ENCODE peak calls at places on chromosomes 7 and 10, in five cellular contexts. J is pancreas, H is GM23248, N is lower lobe of right lung, L is cardiac muscle cell. S is an unnamed sample.
A peak's percentile ranks its signal among the peaks of the same experiment; 100 is the strongest.

GRCh38 chr10:77881636-77882035 is 44.9 kb downstream of the DLG5 start:
- DNase-seq in H (no peak), N (no peak), J (no peak), L (no peak), S (no peak)

GRCh38 chr7:6578114-6579084 is 1.1 kb downstream of the ZDHHC4 start:
- DNase-seq in J (no peak), H (peak; percentile 35), N (no peak), L (peak; percentile 24), S (no peak)

GRCh38 chr7:11818281-11818680 is 13.7 kb downstream of the THSD7A start:
- DNase-seq in J (no peak), N (no peak), H (no peak), L (no peak), S (no peak)

GRCh38 chr10:97498076-97498840 is at the start of gene MMS19:
- DNase-seq in N (peak; percentile 100), L (peak; percentile 99), J (peak; percentile 100), H (peak; percentile 100), S (peak; percentile 99)

GRCh38 chr7:99102809-99103690 is 40.9 kb downstream of the SMURF1 start:
- DNase-seq in N (no peak), H (peak; percentile 89), J (no peak), L (no peak), S (no peak)

GRCh38 chr7:31051598-31052503 is at the start of gene ADCYAP1R1:
- DNase-seq in H (no peak), N (no peak), J (no peak), L (no peak), S (peak; percentile 53)

GRCh38 chr7:46568420-46569116 is 647.5 kb upstream of the IGFBP3 start:
- DNase-seq in L (no peak), J (no peak), N (no peak), H (no peak), S (no peak)

GRCh38 chr7:133364959-133365680 is 112.2 kb downstream of the EXOC4 start:
- DNase-seq in L (peak; percentile 67), H (peak; percentile 38), J (no peak), N (no peak), S (no peak)

GRCh38 chr10:60358282-60358681 is 31.4 kb downstream of the ANK3 start:
- DNase-seq in H (no peak), J (no peak), L (no peak), N (no peak), S (no peak)

GRCh38 chr7:13800694-13801448 is 188.6 kb downstream of the ETV1 start:
- DNase-seq in J (no peak), H (peak; percentile 93), N (no peak), L (peak; percentile 74), S (no peak)

GRCh38 chr10:50613150-50613549 is 10.6 kb downstream of the SGMS1 start:
- DNase-seq in J (no peak), H (no peak), N (no peak), L (no peak), S (no peak)

GRCh38 chr10:22911889-22912762 is 15.7 kb upstream of the ARMC3 start:
- DNase-seq in J (no peak), H (no peak), L (peak; percentile 91), N (no peak), S (no peak)

GRCh38 chr10:42781893-42782445 is 626 bp upstream of the BMS1 start:
- DNase-seq in J (no peak), N (no peak), L (peak; percentile 23), H (peak; percentile 28), S (no peak)

GRCh38 chr10:99579971-99580370 is 40.3 kb downstream of the SLC25A28 start:
- DNase-seq in N (no peak), L (no peak), J (no peak), H (no peak), S (no peak)

GRCh38 chr10:5466451-5466996 is 32.8 kb downstream of the CALML5 start:
- DNase-seq in H (peak; percentile 61), J (no peak), N (peak; percentile 80), L (peak; percentile 87), S (no peak)

GRCh38 chr7:143367972-143368371 is 5.5 kb upstream of the FAM131B start:
- DNase-seq in L (no peak), H (peak; percentile 45), J (no peak), N (no peak), S (no peak)

GRCh38 chr10:29160110-29160669 is 128.7 kb upstream of the LYZL1 start:
- DNase-seq in J (no peak), H (peak; percentile 90), L (peak; percentile 67), N (no peak), S (no peak)

GRCh38 chr7:39720586-39720985 is 97.2 kb downstream of the RALA start:
- DNase-seq in H (no peak), L (no peak), N (no peak), J (no peak), S (no peak)

GRCh38 chr7:134130124-134130523 is 3.0 kb downstream of the LRGUK start:
- DNase-seq in L (no peak), N (no peak), J (no peak), H (no peak), S (no peak)

GRCh38 chr10:58827381-58827780 is 314.7 kb downstream of the BICC1 start:
- DNase-seq in J (no peak), H (peak; percentile 48), L (no peak), N (no peak), S (no peak)

GRCh38 chr7:8605227-8605626 is 171.8 kb downstream of the NXPH1 start:
- DNase-seq in N (no peak), J (no peak), L (no peak), H (no peak), S (no peak)

GRCh38 chr7:128890306-128891109 is 20.0 kb downstream of the KCP start:
- DNase-seq in N (no peak), L (peak; percentile 20), J (no peak), H (no peak), S (no peak)

GRCh38 chr7:157875230-157876179 is 538.7 kb downstream of the DNAJB6 start:
- DNase-seq in L (no peak), H (peak; percentile 3), J (no peak), N (no peak), S (no peak)

GRCh38 chr10:22442063-22442462 is 96.8 kb downstream of the SPAG6 start:
- DNase-seq in H (no peak), N (no peak), J (no peak), L (no peak), S (no peak)

GRCh38 chr10:119242191-119242590 is 34.8 kb downstream of the GRK5 start:
- DNase-seq in N (no peak), L (no peak), H (no peak), J (no peak), S (no peak)

GRCh38 chr7:22647451-22648257 is 79.3 kb upstream of the IL6 start:
- DNase-seq in J (no peak), N (no peak), H (peak; percentile 82), L (peak; percentile 98), S (no peak)

GRCh38 chr7:29734246-29734731 is 72.0 kb upstream of the WIPF3 start:
- DNase-seq in J (no peak), H (no peak), N (no peak), L (no peak), S (no peak)

GRCh38 chr10:125083576-125083920 is 76.8 kb downstream of the CTBP2 start:
- DNase-seq in N (no peak), H (peak; percentile 70), L (peak; percentile 38), J (peak; percentile 42), S (no peak)

GRCh38 chr10:123301077-123301875 is 147.1 kb downstream of the BUB3 start:
- DNase-seq in H (peak; percentile 69), L (peak; percentile 66), N (no peak), J (no peak), S (peak; percentile 5)

GRCh38 chr10:44278669-44279337 is 106.1 kb downstream of the CXCL12 start:
- DNase-seq in H (peak; percentile 72), N (no peak), L (no peak), J (no peak), S (no peak)

GRCh38 chr7:87152897-87153641 is 816 bp downstream of the DMTF1 start:
- DNase-seq in L (peak; percentile 38), J (peak; percentile 63), H (peak; percentile 67), N (peak; percentile 50), S (no peak)

GRCh38 chr7:87155788-87156187 is 3.5 kb downstream of the DMTF1 start:
- DNase-seq in N (no peak), J (no peak), L (no peak), H (peak; percentile 11), S (no peak)

GRCh38 chr7:87152112-87152896 is at the start of gene DMTF1:
- DNase-seq in L (peak; percentile 97), H (peak; percentile 99), N (peak; percentile 97), J (peak; percentile 94), S (peak; percentile 95)

GRCh38 chr7:87154569-87154968 is 2.3 kb downstream of the DMTF1 start:
- DNase-seq in J (no peak), N (no peak), L (no peak), H (peak; percentile 7), S (no peak)

DNA sequence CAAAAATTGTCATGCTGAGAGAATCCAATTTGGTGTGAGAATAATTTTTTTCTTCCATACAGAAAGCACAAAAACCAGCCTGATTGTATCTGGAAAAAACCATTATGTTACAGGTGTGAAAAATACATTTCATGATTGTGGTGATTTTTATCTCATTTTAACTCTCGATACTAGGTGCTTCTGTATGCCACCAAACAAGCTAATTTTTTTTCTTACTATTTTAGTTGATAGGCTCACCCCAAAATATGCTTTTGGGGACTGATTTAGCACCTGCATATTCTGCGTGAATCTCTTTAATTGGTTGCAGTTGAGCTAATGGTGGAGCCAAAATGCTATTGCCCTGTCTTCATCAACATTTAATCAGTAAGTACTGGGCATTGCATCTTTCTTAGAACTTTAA is 1.9 kb downstream of the DMTF1 start:
- DNase-seq in L (no peak), H (peak; percentile 1), J (no peak), N (no peak), S (no peak)
- H3K27ac ChIP-seq in L (peak overlapping the region; percentile 98), H (peak overlapping the region; percentile 98), J (no peak overlapping the region), N (peak overlapping the region; percentile 97), S (no peak overlapping the region)

DNA sequence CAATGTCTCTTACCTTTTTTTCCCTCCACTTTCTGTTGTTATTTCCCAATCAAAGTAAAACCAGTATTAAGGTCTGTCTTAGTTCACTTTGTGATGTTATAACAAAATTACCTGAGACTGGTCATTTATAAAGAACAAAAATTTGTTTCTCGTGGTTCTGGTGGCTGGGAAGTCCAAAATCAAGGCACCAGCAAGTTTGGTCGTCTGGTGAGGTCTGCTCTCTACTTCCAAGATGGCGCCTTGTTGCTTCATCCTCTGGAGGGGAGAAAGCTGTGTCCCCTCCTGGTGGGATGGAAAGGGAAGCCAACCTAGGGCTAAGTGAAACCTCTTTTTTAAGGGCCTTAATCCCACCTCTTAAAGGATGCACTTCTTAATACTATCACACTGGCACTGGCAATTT is 22.3 kb upstream of the INSYN2A start:
- DNase-seq in J (no peak), H (no peak), L (no peak), N (no peak), S (no peak)
- H3K27ac ChIP-seq in J (no peak overlapping the region), H (no peak overlapping the region), L (no peak overlapping the region), N (no peak overlapping the region), S (no peak overlapping the region)

GRCh38 chr10:30285970-30286369 is 63.1 kb downstream of the MTPAP start:
- DNase-seq in H (no peak), N (no peak), J (no peak), L (no peak), S (no peak)
- H3K27ac ChIP-seq in H (no peak overlapping the region), N (no peak overlapping the region), J (no peak overlapping the region), L (no peak overlapping the region), S (no peak overlapping the region)

DNA sequence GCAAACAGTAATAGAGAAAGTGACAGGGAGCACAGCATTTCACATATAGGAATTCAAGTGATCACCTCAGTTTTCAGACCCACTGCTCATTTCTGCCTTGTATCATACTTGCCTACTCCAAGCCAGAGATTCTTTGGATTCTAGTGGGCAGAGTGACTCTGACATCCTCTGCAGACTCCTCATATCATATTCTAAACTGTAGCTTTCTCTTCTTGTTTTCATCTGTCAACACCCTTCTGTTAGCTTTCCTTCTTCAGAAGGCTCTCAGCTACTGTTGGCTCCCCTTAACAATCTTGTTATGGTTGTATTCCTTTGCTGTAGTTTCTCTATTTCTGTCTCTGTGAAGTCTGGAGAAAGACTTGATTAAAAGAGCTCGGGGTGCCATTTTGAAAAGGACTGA is 120.5 kb downstream of the CTNNA3 start:
- DNase-seq in J (no peak), N (no peak), H (no peak), L (no peak), S (no peak)
- H3K27ac ChIP-seq in J (no peak overlapping the region), N (no peak overlapping the region), H (no peak overlapping the region), L (peak overlapping the region; percentile 94), S (no peak overlapping the region)

S was measured in caudate nucleus.